ENCODE peak calls at places on chromosomes 6 and 20, in four cellular contexts. Q, L, F and G are unnamed samples.

GRCh38 chr6:44084231-44085014 is 42.8 kb downstream of the MRPL14 start:
- DNase-seq in F (no peak), L (peak; percentile 37), Q (no peak), G (no peak)

GRCh38 chr6:55293116-55293515 is 34.2 kb upstream of the GFRAL start:
- DNase-seq in Q (peak; percentile 11), F (no peak), L (peak; percentile 36), G (no peak)

GRCh38 chr6:161437851-161438250 is 164.0 kb upstream of the AGPAT4 start:
- DNase-seq in F (no peak), L (no peak), Q (no peak), G (no peak)

GRCh38 chr6:11133281-11133680 is 21.8 kb upstream of the ERVFRD-1 start:
- DNase-seq in F (no peak), Q (no peak), L (no peak), G (no peak)

GRCh38 chr6:135851442-135852271 is at the start of gene PDE7B:
- DNase-seq in F (no peak), L (peak; percentile 99), Q (peak; percentile 87), G (no peak)

GRCh38 chr6:150443621-150444020 is 74.8 kb downstream of the IYD start:
- DNase-seq in Q (no peak), L (no peak), F (no peak), G (no peak)

GRCh38 chr20:2333821-2334220 is 38.0 kb downstream of the TGM3 start:
- DNase-seq in L (no peak), F (no peak), Q (no peak), G (no peak)

GRCh38 chr20:50916934-50917333 is 14.3 kb downstream of the ADNP start:
- DNase-seq in F (no peak), Q (no peak), L (no peak), G (no peak)

GRCh38 chr6:47741807-47742206 is 40.0 kb upstream of the OPN5 start:
- DNase-seq in Q (peak; percentile 19), L (peak; percentile 63), F (no peak), G (no peak)

GRCh38 chr6:106746660-106747059 is 117.3 kb downstream of the QRSL1 start:
- DNase-seq in Q (peak; percentile 60), L (peak; percentile 37), F (no peak), G (no peak)

GRCh38 chr6:71768356-71768755 is 118.0 kb upstream of the RIMS1 start:
- DNase-seq in F (no peak), Q (no peak), L (no peak), G (no peak)

GRCh38 chr6:149223934-149224333 is 93.6 kb upstream of the TAB2 start:
- DNase-seq in F (no peak), Q (no peak), L (peak; percentile 39), G (no peak)

GRCh38 chr20:31844737-31845299 is 586 bp downstream of the FOXS1 start:
- DNase-seq in F (no peak), Q (no peak), L (no peak), G (no peak)

GRCh38 chr20:31845300-31845863 is at the start of gene FOXS1:
- DNase-seq in Q (no peak), L (peak; percentile 18), F (no peak), G (no peak)

GRCh38 chr20:31842471-31843157 is 2.8 kb downstream of the FOXS1 start:
- DNase-seq in L (peak; percentile 80), F (no peak), Q (no peak), G (no peak)

GRCh38 chr20:31843288-31843687 is 2.1 kb downstream of the FOXS1 start:
- DNase-seq in L (no peak), F (no peak), Q (no peak), G (no peak)

DNA sequence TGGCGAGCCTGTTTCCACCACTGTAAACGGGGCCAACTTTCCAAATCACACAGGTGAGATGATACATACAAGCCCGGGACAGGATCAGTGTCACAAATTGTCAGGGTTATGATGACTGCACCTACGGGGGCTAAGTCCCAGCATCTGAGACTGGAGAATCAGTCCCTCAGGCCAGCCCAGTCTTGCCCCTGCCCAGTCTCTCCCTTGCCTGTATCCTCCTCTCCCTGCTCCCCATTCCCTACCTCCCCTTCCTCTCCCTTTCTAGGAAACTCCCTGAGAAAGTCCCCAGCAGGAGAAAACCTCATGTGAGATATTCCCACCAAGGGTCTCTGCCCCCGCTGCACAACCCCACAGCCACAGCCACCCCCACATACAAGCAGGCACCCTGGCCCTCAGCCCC is 1.5 kb downstream of the FOXS1 start:
- DNase-seq in Q (no peak), F (no peak), L (no peak), G (no peak)
- H3K4me3 ChIP-seq in Q (no peak overlapping the region), F (no peak overlapping the region), L (no peak overlapping the region), G (no peak overlapping the region)

DNA sequence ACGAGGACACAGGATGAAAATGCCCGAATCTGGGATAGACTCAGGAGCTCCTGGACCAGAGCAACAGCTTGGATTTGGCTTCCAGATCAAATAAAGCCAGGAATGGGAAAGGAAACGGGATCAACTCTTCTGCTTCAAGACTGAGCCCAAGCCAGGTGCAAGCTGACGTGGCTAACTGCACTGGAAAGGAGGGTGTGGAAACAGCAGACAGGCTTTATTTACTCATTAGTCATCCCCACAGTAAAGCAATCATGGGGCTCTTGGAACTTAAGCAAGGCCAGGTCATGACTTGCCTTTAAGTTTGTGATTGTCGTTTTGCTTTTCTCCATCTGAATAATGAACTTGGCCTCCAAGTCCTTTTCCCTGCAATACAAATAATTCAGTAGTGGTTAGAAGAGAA is 45.2 kb downstream of the KIF16B start:
- DNase-seq in L (peak; percentile 76), F (no peak), Q (peak; percentile 84), G (no peak)
- H3K4me3 ChIP-seq in L (no peak overlapping the region), F (no peak overlapping the region), Q (no peak overlapping the region), G (no peak overlapping the region)

DNA sequence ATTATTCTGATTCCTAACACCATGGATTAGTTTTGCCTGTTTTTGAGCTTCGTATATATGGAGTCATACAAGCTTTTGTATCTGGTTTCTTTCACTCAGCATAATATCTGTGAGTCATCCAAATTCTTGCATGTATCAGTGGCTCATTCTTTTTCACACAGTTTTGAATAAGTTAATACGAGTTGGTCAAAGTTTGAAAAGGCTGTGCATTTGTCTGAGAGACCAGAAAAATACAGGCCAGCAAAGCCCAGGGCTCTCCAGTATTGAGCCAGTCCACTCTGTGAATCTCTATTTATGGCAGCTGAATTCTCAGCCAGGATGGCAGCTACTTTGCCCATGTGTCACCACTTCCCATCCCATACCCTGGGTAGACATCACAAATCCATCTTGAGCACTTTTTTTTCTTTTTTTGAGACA is 7.2 kb upstream of the CHMP4B start:
- DNase-seq in L (peak; percentile 85), Q (no peak), F (no peak), G (no peak)
- H3K4me3 ChIP-seq in L (no peak overlapping the region), Q (no peak overlapping the region), F (no peak overlapping the region), G (no peak overlapping the region)

GRCh38 chr6:3369985-3370360 is 86.9 kb downstream of the SLC22A23 start:
- DNase-seq in L (no peak), F (no peak), Q (no peak), G (no peak)

GRCh38 chr6:3366596-3367413 is 90.0 kb downstream of the SLC22A23 start:
- DNase-seq in Q (no peak), L (no peak), F (no peak), G (no peak)

GRCh38 chr6:3370361-3371221 is 86.3 kb downstream of the SLC22A23 start:
- DNase-seq in F (no peak), L (no peak), Q (no peak), G (no peak)

GRCh38 chr6:3367630-3368029 is 89.2 kb downstream of the SLC22A23 start:
- DNase-seq in L (no peak), F (no peak), Q (no peak), G (no peak)

DNA sequence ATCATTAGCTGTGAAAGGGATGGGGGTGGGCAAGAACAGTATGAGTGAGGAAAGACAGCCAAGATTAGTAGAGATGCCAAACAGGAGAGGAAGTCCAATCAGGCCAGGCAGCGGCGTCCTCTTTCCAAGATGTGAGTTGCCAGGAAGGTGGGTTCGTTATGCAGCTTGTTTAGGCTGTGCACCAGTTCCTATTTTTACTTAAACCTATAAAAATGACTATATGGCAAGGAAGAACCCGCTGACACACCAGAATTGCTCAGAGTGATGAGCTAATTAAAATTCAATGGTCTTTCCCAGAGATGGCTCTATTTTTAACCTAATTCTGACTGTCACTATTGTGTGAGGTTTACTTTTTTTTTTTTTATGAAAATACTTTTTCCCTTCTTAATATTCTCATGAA is 88.1 kb downstream of the SLC22A23 start:
- DNase-seq in F (no peak), Q (no peak), L (no peak), G (no peak)
- H3K4me3 ChIP-seq in F (no peak overlapping the region), Q (no peak overlapping the region), L (no peak overlapping the region), G (no peak overlapping the region)

DNA sequence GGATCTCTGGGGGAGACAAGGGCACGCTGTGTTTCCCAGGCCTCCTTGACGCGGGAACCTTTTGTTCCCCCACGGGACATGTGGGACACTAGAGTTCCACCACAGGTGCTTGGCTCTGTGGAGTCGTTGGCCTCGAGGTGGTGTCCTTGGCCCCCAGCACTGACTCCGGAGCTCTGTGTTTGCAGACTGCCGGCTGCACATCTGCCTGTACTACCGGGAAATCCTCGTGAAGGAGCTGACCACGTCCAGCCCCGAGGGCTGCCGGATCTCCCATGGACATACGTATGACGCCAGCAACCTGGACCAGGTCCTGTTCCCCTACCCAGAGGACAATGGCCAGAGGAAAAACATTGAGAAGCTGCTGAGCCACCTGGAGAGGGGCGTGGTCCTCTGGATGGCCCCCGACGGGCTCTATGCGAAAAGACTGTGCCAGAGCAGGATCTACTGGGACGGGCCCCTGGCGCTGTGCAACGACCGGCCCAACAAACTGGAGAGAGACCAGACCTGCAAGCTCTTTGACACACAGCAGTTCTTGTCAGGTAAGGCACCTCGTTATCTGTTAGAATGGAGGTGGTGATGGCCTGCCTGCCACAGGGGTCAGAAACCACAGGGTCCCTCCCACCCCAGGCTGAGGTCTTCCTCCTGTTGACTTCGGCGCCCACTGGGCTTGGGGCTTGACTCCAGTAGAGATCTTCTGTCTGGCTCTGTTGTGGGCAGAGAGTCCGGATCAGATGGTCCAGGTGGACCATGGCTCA is 9.9 kb downstream of the IRF4 start:
- DNase-seq in L (no peak), Q (no peak), F (no peak), G (no peak)
- H3K4me3 ChIP-seq in L (no peak overlapping the region), Q (no peak overlapping the region), F (no peak overlapping the region), G (peak overlapping the region; percentile 6)

DNA sequence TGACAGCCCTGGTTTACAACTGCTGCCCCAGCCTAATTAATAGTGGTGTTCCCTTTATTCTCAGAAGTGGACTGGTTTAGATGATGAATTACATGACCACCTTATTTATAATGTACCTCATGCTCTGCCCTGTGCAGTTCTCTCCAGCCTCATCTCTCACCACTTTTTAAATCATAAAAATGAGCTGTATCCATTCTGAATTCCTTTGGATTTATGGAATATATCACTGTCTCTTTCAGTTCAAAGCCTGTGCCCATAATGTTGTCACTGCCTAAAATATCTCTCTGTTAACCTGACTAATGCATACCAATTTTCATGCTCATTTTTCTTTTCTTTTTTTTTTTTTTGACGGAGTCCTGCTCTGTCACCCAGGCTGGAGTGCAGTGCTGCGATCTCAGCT is 36.9 kb downstream of the LAMA2 start:
- DNase-seq in F (no peak), Q (no peak), L (no peak), G (no peak)
- H3K4me3 ChIP-seq in F (no peak overlapping the region), Q (no peak overlapping the region), L (no peak overlapping the region), G (no peak overlapping the region)